ENCODE peak calls at places on chromosomes 3 and 15, in seven cellular contexts. D, H, Q, W, U, S and M are unnamed samples.

GRCh38 chr3:156161172-156161571 is 40.8 kb downstream of the KCNAB1 start:
- DNase-seq in D (no peak), H (no peak), Q (no peak), W (no peak), U (no peak), S (no peak), M (no peak)

GRCh38 chr3:156561533-156561932 is 6.6 kb upstream of the SSR3 start:
- DNase-seq in D (peak; percentile 5), H (no peak), Q (no peak), W (no peak), U (no peak), S (no peak), M (no peak)

GRCh38 chr3:128464702-128465101 is 2.0 kb downstream of the DNAJB8 start:
- DNase-seq in D (no peak), H (no peak), Q (no peak), W (no peak), U (no peak), S (no peak), M (no peak)

GRCh38 chr15:64690578-64691296 is 84.7 kb downstream of the RBPMS2 start:
- DNase-seq in D (no peak), H (no peak), Q (no peak), W (peak; percentile 14), U (no peak), S (no peak), M (no peak)

GRCh38 chr3:9673082-9673481 is 23.8 kb downstream of the MTMR14 start:
- DNase-seq in D (no peak), H (no peak), Q (no peak), W (no peak), U (no peak), S (no peak), M (no peak)

GRCh38 chr3:107077391-107077790 is 299.8 kb upstream of the CCDC54 start:
- DNase-seq in D (no peak), H (no peak), Q (no peak), W (no peak), U (no peak), S (no peak), M (no peak)

GRCh38 chr15:26632500-26632899 is 140.4 kb downstream of the GABRB3 start:
- DNase-seq in D (peak; percentile 74), H (no peak), Q (no peak), W (no peak), U (no peak), S (no peak), M (no peak)

GRCh38 chr3:14680716-14681115 is 5.8 kb downstream of the C3orf20 start:
- DNase-seq in D (peak; percentile 7), H (no peak), Q (no peak), W (no peak), U (no peak), S (no peak), M (no peak)

GRCh38 chr3:82410366-82410765 is 648.9 kb upstream of the GBE1 start:
- DNase-seq in D (no peak), H (peak; percentile 28), Q (no peak), W (no peak), U (no peak), S (no peak), M (no peak)

GRCh38 chr3:105791134-105791533 is 77.7 kb downstream of the CBLB start:
- DNase-seq in D (no peak), H (no peak), Q (no peak), W (no peak), U (no peak), S (no peak), M (no peak)

GRCh38 chr15:69167218-69167842 is 6.9 kb downstream of the GLCE start:
- DNase-seq in D (no peak), H (no peak), Q (no peak), W (no peak), U (no peak), S (no peak), M (no peak)

GRCh38 chr3:52052831-52053306 is 3.5 kb downstream of the DUSP7 start:
- DNase-seq in D (peak; percentile 62), H (peak; percentile 91), Q (no peak), W (peak; percentile 31), U (no peak), S (no peak), M (peak; percentile 61)

GRCh38 chr3:169664034-169664820 is 715 bp upstream of the MECOM start:
- DNase-seq in D (no peak), H (no peak), Q (no peak), W (no peak), U (peak; percentile 47), S (no peak), M (no peak)

GRCh38 chr3:169666079-169666436 is 2.5 kb upstream of the MECOM start:
- DNase-seq in D (no peak), H (no peak), Q (no peak), W (no peak), U (no peak), S (no peak), M (no peak)

GRCh38 chr3:169666501-169667379 is 3.2 kb upstream of the MECOM start:
- DNase-seq in D (no peak), H (no peak), Q (no peak), W (no peak), U (no peak), S (no peak), M (no peak)

GRCh38 chr3:169667380-169667671 is 3.8 kb upstream of the MECOM start:
- DNase-seq in D (no peak), H (no peak), Q (no peak), W (no peak), U (no peak), S (no peak), M (no peak)

DNA sequence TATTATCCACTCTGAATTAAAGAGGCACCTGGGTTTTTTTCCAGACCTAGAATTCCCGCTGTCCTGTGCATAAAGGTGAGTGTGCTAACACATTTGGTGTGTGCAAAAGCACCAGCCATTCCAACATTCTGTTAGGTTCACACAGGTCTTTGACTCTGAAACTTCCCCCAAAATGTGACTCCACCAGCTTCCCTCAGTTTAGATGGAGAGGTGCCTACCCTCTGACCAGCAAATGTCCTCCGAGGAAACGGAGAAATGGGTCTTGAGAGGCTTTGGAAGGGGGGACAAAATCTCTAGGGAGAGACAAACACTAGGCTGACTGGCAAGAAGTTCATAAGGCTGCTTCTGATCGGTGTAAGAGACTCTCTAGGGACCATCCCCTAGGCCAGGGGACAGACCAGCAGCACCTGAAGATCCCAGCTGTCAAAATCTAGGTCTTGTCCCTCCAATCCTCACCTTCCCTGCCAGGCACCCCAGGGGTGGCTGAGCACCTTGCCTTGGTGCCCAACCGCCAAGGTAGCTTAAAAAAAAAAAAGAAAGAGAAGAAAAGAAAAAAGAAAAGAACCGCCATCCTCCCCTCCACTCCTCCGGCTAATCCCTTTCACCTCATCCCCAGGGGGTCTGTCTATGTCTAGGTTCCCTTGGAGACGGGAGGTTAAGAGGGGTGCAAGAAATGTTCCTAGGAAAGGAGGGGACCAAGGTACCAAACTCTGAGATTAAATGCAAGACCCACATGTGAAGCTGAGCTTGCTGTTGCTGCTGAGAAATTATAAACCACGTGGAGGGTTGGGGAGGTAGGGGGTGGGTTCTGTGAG is 2.0 kb upstream of the MECOM start:
- DNase-seq in D (no peak), H (no peak), Q (no peak), W (no peak), U (no peak), S (no peak), M (no peak)
- H3K27me3 ChIP-seq in D (peaks cover 47% of the 10 kb centered on the region), H (peaks cover 36% of the 10 kb centered on the region), Q (peaks cover 39% of the 10 kb centered on the region), W (peaks cover 20% of the 10 kb centered on the region), U (no peaks in the 10 kb centered on the region), S (peaks cover 76% of the 10 kb centered on the region), M (peaks cover 83% of the 10 kb centered on the region)

DNA sequence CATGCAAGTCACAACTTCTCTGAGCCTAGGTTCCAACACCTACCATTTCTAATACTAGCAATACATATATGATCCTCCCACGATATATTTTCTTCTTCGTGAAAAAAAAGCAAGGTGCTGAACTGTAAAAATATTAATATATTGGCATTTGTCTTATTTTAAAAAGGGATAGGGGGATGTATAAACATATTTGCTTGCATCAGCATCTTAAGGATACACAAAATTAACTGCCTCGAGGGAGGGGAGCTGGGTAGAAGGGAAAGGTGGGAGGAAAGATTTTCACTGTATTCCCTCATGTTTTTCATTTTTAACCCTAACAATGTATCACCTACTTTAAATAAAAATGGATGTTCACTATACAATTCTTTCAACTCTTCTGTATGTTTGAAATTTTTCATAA is 1.3 kb downstream of the HACD2 start:
- DNase-seq in D (no peak), H (no peak), Q (no peak), W (no peak), U (no peak), S (no peak), M (no peak)
- H3K4me3 ChIP-seq in D (no peak overlapping the region), H (no peak overlapping the region), Q (no peak overlapping the region), W (no peak overlapping the region), U (peak overlapping the region; percentile 97), S (peak overlapping the region; percentile 83), M (peak overlapping the region; percentile 90)

GRCh38 chr3:126213376-126214044 is 33.1 kb upstream of the ALDH1L1 start:
- DNase-seq in D (no peak), H (peak; percentile 11), Q (no peak), W (no peak), U (no peak), S (no peak), M (no peak)
- H3K27me3 ChIP-seq in D (no peaks in the 10 kb centered on the region), H (no peaks in the 10 kb centered on the region), Q (no peaks in the 10 kb centered on the region), W (peaks cover 15% of the 10 kb centered on the region), U (no peaks in the 10 kb centered on the region), S (peaks cover 13% of the 10 kb centered on the region), M (peaks cover 17% of the 10 kb centered on the region)

GRCh38 chr15:73601449-73602425 is 31.5 kb downstream of the NPTN start:
- DNase-seq in D (no peak), H (peak; percentile 52), Q (peak; percentile 62), W (peak; percentile 66), U (no peak), S (no peak), M (no peak)
- H3K4me3 ChIP-seq in D (no peak overlapping the region), H (no peak overlapping the region), Q (no peak overlapping the region), W (no peak overlapping the region), U (no peak overlapping the region), S (peak overlapping the region; percentile 1), M (no peak overlapping the region)

GRCh38 chr15:74368121-74368520 is 675 bp upstream of the CYP11A1 start:
- DNase-seq in D (no peak), H (no peak), Q (no peak), W (no peak), U (no peak), S (no peak), M (no peak)
- H3K27me3 ChIP-seq in D (no peaks in the 10 kb centered on the region), H (no peaks in the 10 kb centered on the region), Q (no peaks in the 10 kb centered on the region), W (peaks cover 12% of the 10 kb centered on the region), U (no peaks in the 10 kb centered on the region), S (peaks cover 14% of the 10 kb centered on the region), M (no peaks in the 10 kb centered on the region)

GRCh38 chr3:171245796-171246453 is 214.3 kb downstream of the TNIK start:
- DNase-seq in D (no peak), H (no peak), Q (no peak), W (no peak), U (no peak), S (no peak), M (no peak)
- H3K4me3 ChIP-seq in D (no peak overlapping the region), H (no peak overlapping the region), Q (no peak overlapping the region), W (no peak overlapping the region), U (no peak overlapping the region), S (no peak overlapping the region), M (no peak overlapping the region)